ENCODE peak calls at places on chromosomes 5 and 9, in ten cellular contexts. T is kidney epithelial cell, C is HCT116, B is mesenchymal stem cell, W is heart right ventricle, F is right atrium auricular region, V is HL-60, M is ovary, H is hepatocyte, S is esophagus squamous epithelium. R is an unnamed sample. For H3K27me3, the result is how much of the 10 kb centered on the place peaks cover.

GRCh38 chr5:151234476-151235238 is 10.8 kb upstream of the CCDC69 start:
- DNase-seq in T (no peak), C (no peak), B (peak), W (peak), F (peak), V (peak), M (peak), H (peak), S (no peak), R (no peak)

GRCh38 chr9:88852794-88853193 is 138.5 kb upstream of the S1PR3 start:
- DNase-seq in T (peak), C (peak), B (peak), W (no peak), F (no peak), V (no peak), M (no peak), H (peak), S (no peak), R (no peak)

GRCh38 chr5:135544666-135545045 is 8.9 kb upstream of the NEUROG1 start:
- DNase-seq in T (no peak), C (no peak), B (no peak), W (no peak), F (no peak), V (no peak), M (no peak), H (no peak), S (no peak), R (no peak)

GRCh38 chr9:83327750-83328622 is 210.2 kb downstream of the FRMD3 start:
- DNase-seq in T (no peak), C (no peak), B (no peak), W (no peak), F (no peak), V (no peak), M (no peak), H (no peak), S (no peak), R (no peak)

GRCh38 chr9:129486496-129487306 is 134.2 kb downstream of the C9orf50 start:
- DNase-seq in T (no peak), C (no peak), B (peak), W (peak), F (peak), V (no peak), M (peak), H (no peak), S (no peak), R (no peak)

GRCh38 chr5:156641690-156642089 is 208.4 kb upstream of the PPP1R2B start:
- DNase-seq in T (no peak), C (no peak), B (peak), W (no peak), F (no peak), V (no peak), M (no peak), H (no peak), S (no peak), R (no peak)

GRCh38 chr5:5676218-5676617 is 253.7 kb downstream of the ICE1 start:
- DNase-seq in T (no peak), C (no peak), B (no peak), W (no peak), F (no peak), V (no peak), M (no peak), H (no peak), S (no peak), R (no peak)

GRCh38 chr5:9888517-9888916 is 258.4 kb upstream of the TAS2R1 start:
- DNase-seq in T (peak), C (no peak), B (peak), W (no peak), F (no peak), V (no peak), M (no peak), H (peak), S (no peak), R (no peak)

GRCh38 chr9:129343697-129344375 is 165.8 kb upstream of the IER5L start:
- DNase-seq in T (no peak), C (peak), B (peak), W (peak), F (peak), V (peak), M (no peak), H (peak), S (peak), R (no peak)

GRCh38 chr5:74294231-74294705 is 346.3 kb downstream of the ENC1 start:
- DNase-seq in T (no peak), C (no peak), B (no peak), W (peak), F (no peak), V (peak), M (peak), H (no peak), S (no peak), R (no peak)

GRCh38 chr9:98046161-98046543 is 10.4 kb upstream of the NANS start:
- DNase-seq in T (no peak), C (no peak), B (no peak), W (no peak), F (no peak), V (no peak), M (no peak), H (no peak), S (no peak), R (no peak)

GRCh38 chr9:68619636-68620035 is 79.0 kb upstream of the TMEM252 start:
- DNase-seq in T (no peak), C (no peak), B (peak), W (no peak), F (no peak), V (no peak), M (no peak), H (no peak), S (no peak), R (no peak)

GRCh38 chr9:19371942-19372341 is 8.1 kb downstream of the RPS6 start:
- DNase-seq in T (no peak), C (no peak), B (no peak), W (no peak), F (no peak), V (no peak), M (no peak), H (peak), S (no peak), R (no peak)

GRCh38 chr9:16103613-16104012 is 550.8 kb downstream of the CCDC171 start:
- DNase-seq in T (no peak), C (no peak), B (no peak), W (no peak), F (no peak), V (no peak), M (peak), H (peak), S (no peak), R (no peak)

GRCh38 chr9:79977510-79978197 is 405.9 kb downstream of the TLE4 start:
- DNase-seq in T (no peak), C (no peak), B (no peak), W (no peak), F (no peak), V (no peak), M (no peak), H (no peak), S (no peak), R (no peak)

GRCh38 chr9:91734371-91734981 is 215.6 kb downstream of the ROR2 start:
- DNase-seq in T (no peak), C (peak), B (peak), W (peak), F (peak), V (peak), M (peak), H (peak), S (peak), R (peak)

GRCh38 chr5:155833282-155833681 is 493.7 kb upstream of the SGCD start:
- DNase-seq in T (no peak), C (no peak), B (no peak), W (no peak), F (no peak), V (no peak), M (no peak), H (no peak), S (no peak), R (no peak)

GRCh38 chr5:33474004-33474403 is 33.2 kb downstream of the TARS1 start:
- DNase-seq in T (no peak), C (no peak), B (no peak), W (no peak), F (no peak), V (peak), M (no peak), H (no peak), S (no peak), R (no peak)

GRCh38 chr9:126705311-126705766 is 91.6 kb downstream of the LMX1B start:
- DNase-seq in T (no peak), C (peak), B (peak), W (peak), F (peak), V (peak), M (peak), H (peak), S (no peak), R (peak)

GRCh38 chr5:163459465-163459887 is 426 bp downstream of the NUDCD2 start:
- DNase-seq in T (no peak), C (no peak), B (no peak), W (no peak), F (no peak), V (no peak), M (no peak), H (no peak), S (no peak), R (no peak)

GRCh38 chr9:79023134-79023577 is 548.6 kb upstream of the TLE4 start:
- DNase-seq in T (peak), C (peak), B (peak), W (no peak), F (no peak), V (no peak), M (no peak), H (peak), S (no peak), R (no peak)

GRCh38 chr5:177427919-177428573 is 1.6 kb downstream of the GRK6 start:
- DNase-seq in T (no peak), C (no peak), B (no peak), W (no peak), F (no peak), V (peak), M (no peak), H (no peak), S (no peak), R (no peak)

GRCh38 chr5:133373121-133373870 is 239.0 kb downstream of the FSTL4 start:
- DNase-seq in T (no peak), C (no peak), B (no peak), W (no peak), F (no peak), V (no peak), M (no peak), H (no peak), S (no peak), R (no peak)

GRCh38 chr5:133381041-133381440 is 231.3 kb downstream of the FSTL4 start:
- DNase-seq in T (no peak), C (no peak), B (no peak), W (no peak), F (no peak), V (no peak), M (no peak), H (no peak), S (no peak), R (no peak)

GRCh38 chr5:133381571-133382365 is 230.6 kb downstream of the FSTL4 start:
- DNase-seq in T (no peak), C (no peak), B (no peak), W (no peak), F (no peak), V (no peak), M (no peak), H (no peak), S (no peak), R (no peak)

GRCh38 chr5:133376986-133377385 is 235.4 kb downstream of the FSTL4 start:
- DNase-seq in T (no peak), C (no peak), B (no peak), W (no peak), F (no peak), V (no peak), M (no peak), H (no peak), S (no peak), R (no peak)

GRCh38 chr5:133377736-133378135 is 234.6 kb downstream of the FSTL4 start:
- DNase-seq in T (no peak), C (no peak), B (no peak), W (no peak), F (no peak), V (no peak), M (no peak), H (no peak), S (no peak), R (no peak)
- H3K4me3 ChIP-seq in T (no peak), C (no peak), B (no peak), W (no peak), F (no peak), V (no peak), M (no peak), H (no peak), S (no peak), R (no peak)

DNA sequence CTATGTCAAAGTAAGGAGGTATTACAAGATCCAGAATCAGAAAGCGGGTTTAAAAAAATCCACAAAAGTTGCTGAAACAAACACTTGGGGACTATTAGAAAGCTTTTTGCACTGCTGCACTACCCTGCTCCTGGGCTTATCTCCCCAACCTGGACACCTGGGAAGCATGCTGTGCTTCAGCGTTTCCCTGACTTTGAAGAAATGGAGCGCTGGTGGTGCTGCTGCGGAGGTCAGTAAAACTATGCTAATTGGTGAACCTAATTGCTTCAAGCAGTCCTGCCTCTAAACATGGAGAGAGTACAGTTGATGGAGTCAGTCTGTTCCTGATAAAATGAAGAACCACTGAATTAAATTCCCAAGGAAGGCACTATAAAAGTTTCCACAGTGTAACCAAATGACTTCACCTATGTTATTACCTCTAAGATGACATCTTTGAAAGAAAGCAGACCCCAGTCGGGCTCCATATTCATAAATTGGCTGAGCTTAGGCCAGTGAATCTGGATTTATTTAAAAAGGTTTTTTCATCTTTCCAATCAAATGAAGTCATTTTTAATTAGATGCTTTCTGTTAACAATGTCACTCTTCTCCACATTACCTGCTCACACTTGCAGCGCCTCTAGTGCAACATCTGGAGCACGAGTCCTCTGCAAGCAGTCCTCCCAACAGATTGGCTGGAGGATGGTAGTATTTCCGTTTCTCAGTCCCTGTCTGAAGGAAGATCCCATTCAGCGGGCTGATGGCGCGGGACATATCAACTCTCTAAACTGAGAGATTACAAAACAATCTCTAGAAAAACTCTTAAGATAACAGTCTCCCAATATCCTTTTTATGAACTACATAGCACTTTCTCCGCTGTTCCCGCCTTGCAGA is 11.5 kb downstream of the NR2F1-AS1 start:
- DNase-seq in T (no peak), C (no peak), B (no peak), W (no peak), F (no peak), V (no peak), M (no peak), H (no peak), S (no peak), R (no peak)
- H3K27me3 ChIP-seq in T (under half), C (under half), B (under half), W (half or more), F (under half), V (under half), M (under half), H (half or more), S (half or more), R (half or more)

GRCh38 chr5:150154618-150155134 is 969 bp downstream of the PDGFRB start:
- DNase-seq in T (no peak), C (no peak), B (no peak), W (no peak), F (no peak), V (no peak), M (no peak), H (no peak), S (no peak), R (no peak)
- H3K4me3 ChIP-seq in T (peak), C (no peak), B (peak), W (peak), F (peak), V (no peak), M (peak), H (peak), S (peak), R (no peak)

GRCh38 chr5:3698412-3698811 is 102.8 kb downstream of the IRX1 start:
- DNase-seq in T (no peak), C (no peak), B (no peak), W (no peak), F (no peak), V (no peak), M (no peak), H (no peak), S (no peak), R (no peak)
- H3K27me3 ChIP-seq in T (under half), C (under half), B (under half), W (under half), F (under half), V (under half), M (under half), H (under half), S (under half), R (under half)

GRCh38 chr5:173229966-173230740 is 4.9 kb downstream of the NKX2-5 start:
- DNase-seq in T (no peak), C (no peak), B (peak), W (peak), F (no peak), V (no peak), M (no peak), H (no peak), S (no peak), R (no peak)

GRCh38 chr5:173228107-173228506 is 6.9 kb downstream of the NKX2-5 start:
- DNase-seq in T (no peak), C (no peak), B (no peak), W (no peak), F (no peak), V (no peak), M (no peak), H (no peak), S (no peak), R (no peak)

GRCh38 chr5:173230741-173231380 is 4.1 kb downstream of the NKX2-5 start:
- DNase-seq in T (no peak), C (no peak), B (no peak), W (peak), F (no peak), V (no peak), M (no peak), H (no peak), S (no peak), R (no peak)

GRCh38 chr5:173229381-173229959 is 5.5 kb downstream of the NKX2-5 start:
- DNase-seq in T (no peak), C (no peak), B (peak), W (peak), F (no peak), V (no peak), M (no peak), H (no peak), S (no peak), R (no peak)

GRCh38 chr5:173228639-173229380 is 6.2 kb downstream of the NKX2-5 start:
- DNase-seq in T (no peak), C (no peak), B (peak), W (peak), F (no peak), V (no peak), M (no peak), H (peak), S (no peak), R (no peak)
- H3K4me3 ChIP-seq in T (no peak), C (no peak), B (peak), W (no peak), F (no peak), V (no peak), M (no peak), H (no peak), S (peak), R (no peak)

GRCh38 chr5:100889896-100890295 is 13.2 kb downstream of the ST8SIA4 start:
- DNase-seq in T (no peak), C (no peak), B (peak), W (no peak), F (no peak), V (no peak), M (no peak), H (no peak), S (no peak), R (no peak)
- H3K27me3 ChIP-seq in T (under half), C (under half), B (under half), W (under half), F (under half), V (under half), M (under half), H (under half), S (under half), R (under half)

DNA sequence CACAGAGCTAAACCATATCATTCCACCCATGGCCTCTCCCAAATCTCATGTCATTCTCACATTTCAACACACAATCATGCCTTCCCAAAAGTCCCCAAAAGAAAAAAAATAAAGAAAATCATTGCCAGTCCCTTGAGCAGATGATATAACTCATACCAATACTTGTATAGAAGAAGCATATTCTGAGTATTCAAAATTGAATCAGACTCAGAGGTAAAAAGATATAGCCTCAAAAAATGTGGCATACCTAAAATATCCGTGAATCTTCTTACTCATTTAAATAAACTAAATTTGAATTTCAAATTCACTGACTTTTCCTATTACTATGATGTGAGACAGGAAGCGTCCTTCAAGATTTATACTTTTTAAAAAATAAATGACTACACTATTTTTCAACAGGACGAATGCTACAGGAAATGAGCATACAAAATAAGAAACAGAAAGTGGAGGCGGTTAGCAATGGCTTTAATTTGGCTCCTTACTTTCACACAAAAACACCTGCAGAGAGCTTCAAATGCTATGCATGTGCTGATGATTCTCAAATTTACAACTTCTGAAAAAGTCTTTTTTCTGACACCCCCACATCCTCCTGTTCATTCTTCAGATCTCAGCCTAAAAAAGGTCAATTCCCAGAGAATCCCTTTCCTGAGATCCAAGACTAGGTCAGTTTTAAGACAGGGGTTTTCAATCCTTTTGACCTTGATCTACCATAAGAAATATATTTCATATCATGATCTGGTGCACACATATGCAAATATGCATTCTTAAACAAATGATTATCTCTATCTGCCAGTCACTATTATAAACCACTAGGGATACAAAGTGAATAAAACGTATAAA is 39.6 kb upstream of the DMXL1 start:
- DNase-seq in T (no peak), C (no peak), B (no peak), W (no peak), F (no peak), V (no peak), M (no peak), H (no peak), S (no peak), R (no peak)
- H3K4me3 ChIP-seq in T (no peak), C (no peak), B (no peak), W (no peak), F (no peak), V (no peak), M (no peak), H (no peak), S (no peak), R (peak)

DNA sequence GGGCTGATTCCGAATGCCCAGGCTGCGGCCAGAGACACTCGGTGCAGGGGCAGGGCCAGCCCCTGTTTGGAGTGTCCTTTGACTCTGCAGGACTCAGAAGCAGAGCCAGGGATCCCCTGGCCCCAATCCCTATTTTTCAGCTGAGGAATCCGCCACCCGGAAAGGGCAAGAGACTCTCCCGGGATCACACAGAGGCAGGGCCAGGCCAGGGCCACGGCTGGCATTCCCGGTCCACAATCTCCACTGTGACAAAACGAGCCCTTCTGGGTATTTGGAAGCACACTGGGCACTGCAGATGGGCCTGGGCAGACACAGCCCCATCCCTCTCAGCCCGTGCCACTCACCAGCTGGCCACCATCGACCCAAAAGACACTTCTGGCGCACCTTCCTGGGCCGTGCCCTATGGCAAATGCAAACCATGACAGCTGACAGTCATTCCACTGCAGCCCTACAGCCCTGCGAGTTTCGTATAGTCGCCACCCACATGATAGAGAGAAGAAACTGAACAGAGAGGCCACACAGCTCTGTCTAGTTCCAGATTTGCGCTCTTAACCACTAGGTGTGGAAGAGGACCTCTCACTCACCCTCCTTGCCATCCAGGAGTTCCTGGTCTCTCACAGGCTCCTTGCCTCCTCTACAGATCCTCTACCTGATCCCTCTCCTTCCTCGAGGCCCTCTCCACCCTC is 13.3 kb downstream of the NR5A1 start:
- DNase-seq in T (no peak), C (no peak), B (no peak), W (no peak), F (no peak), V (no peak), M (no peak), H (no peak), S (no peak), R (no peak)
- H3K27me3 ChIP-seq in T (half or more), C (under half), B (half or more), W (under half), F (under half), V (under half), M (under half), H (under half), S (half or more), R (under half)

R was measured in CD8-positive, alpha-beta memory T cell.